ENCODE peak calls at places on chromosomes 11 and 22, in eight cellular contexts. U, C, Q, X, W, F, S and V are unnamed samples.

GRCh38 chr11:116640641-116641402 is 132.0 kb downstream of the BUD13 start:
- DNase-seq in U (no peak), C (no peak), F (no peak), X (no peak), S (no peak), W (no peak), Q (no peak), V (no peak)

GRCh38 chr11:96736591-96736990 is 346.8 kb downstream of the JRKL start:
- DNase-seq in Q (peak), S (no peak), W (no peak), U (no peak), X (no peak), F (peak), C (no peak), V (peak)

GRCh38 chr22:20229916-20230775 is 38.0 kb downstream of the RTN4R start:
- DNase-seq in X (no peak), Q (peak), C (no peak), F (no peak), S (no peak), U (no peak), W (no peak), V (peak)

GRCh38 chr22:25797891-25798290 is 55.9 kb downstream of the MYO18B start:
- DNase-seq in S (no peak), C (no peak), Q (no peak), W (no peak), U (no peak), X (no peak), F (no peak), V (no peak)

GRCh38 chr11:72828081-72828567 is 13.9 kb downstream of the ATG16L2 start:
- DNase-seq in F (no peak), Q (no peak), X (peak), S (peak), W (no peak), U (peak), C (peak), V (no peak)

GRCh38 chr11:69893631-69894030 is 74.4 kb upstream of the FGF3 start:
- DNase-seq in Q (no peak), C (no peak), W (no peak), F (no peak), S (peak), X (no peak), U (no peak), V (no peak)

GRCh38 chr11:100639140-100639539 is 47.9 kb upstream of the ARHGAP42 start:
- DNase-seq in W (no peak), U (peak), X (peak), C (peak), F (peak), S (no peak), Q (peak), V (no peak)

GRCh38 chr11:70928854-70929598 is 323.4 kb downstream of the SHANK2 start:
- DNase-seq in F (no peak), U (no peak), W (no peak), C (no peak), S (no peak), Q (no peak), X (no peak), V (no peak)

GRCh38 chr11:12794556-12795230 is 120.5 kb downstream of the TEAD1 start:
- DNase-seq in W (no peak), X (no peak), U (no peak), Q (peak), C (no peak), S (no peak), F (no peak), V (no peak)

DNA sequence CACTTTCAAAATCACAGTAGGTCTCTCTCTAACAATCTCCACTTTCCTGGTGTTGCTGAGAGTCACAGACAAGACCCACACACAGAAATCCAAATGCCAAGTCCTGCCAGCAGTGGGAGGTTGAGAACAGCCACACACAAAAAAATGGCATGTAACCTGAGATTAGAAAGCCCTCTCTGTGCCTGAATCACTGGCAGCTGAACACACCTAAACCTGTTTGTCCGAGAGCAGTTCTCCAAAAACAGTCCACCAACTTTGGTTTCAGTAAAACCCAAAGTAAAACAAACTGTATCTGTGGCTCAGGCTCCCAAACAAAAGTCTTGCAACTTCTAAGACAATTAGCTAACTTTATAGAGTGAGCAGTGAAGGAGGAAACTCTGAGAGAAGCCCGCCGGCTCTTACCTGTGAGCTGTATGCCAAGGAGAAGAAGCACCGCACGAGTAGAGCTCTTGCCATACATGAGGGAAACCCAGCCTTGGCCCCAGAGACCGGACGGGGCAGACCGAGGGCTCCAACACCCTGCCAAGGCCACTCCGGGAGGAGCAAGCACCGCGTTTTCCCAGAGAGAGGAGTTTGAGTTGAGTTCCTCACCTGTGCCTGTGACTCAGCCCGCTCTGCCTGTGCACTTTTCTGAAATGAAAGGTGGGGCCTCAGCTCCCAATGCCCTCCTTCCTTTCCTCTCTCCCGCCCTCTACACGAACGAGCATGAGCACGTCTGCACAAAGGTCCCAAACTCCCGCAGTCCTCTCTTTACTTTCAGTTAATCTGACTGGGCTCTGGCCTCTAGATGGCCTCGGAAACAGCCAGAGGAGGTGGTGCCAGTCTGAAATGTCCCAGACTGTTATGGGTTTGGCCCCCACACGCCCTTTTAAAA is at the start of gene MPZL2:
- DNase-seq in Q (no peak), X (peak), U (no peak), F (no peak), S (peak), W (peak), C (no peak), V (no peak)
- H3K4me3 ChIP-seq in Q (no peak), X (no peak), U (no peak), F (peak), S (peak), W (peak), C (peak), V (no peak)

GRCh38 chr11:76783294-76783900 is at the start of gene TSKU:
- DNase-seq in C (no peak), F (peak), Q (no peak), U (no peak), S (peak), W (no peak), X (no peak), V (no peak)

GRCh38 chr11:76783901-76784813 is 1.0 kb downstream of the TSKU start:
- DNase-seq in W (peak), F (peak), C (peak), Q (peak), S (no peak), U (peak), X (peak), V (peak)

GRCh38 chr11:76786053-76787014 is 3.2 kb downstream of the TSKU start:
- DNase-seq in S (no peak), C (no peak), Q (no peak), U (no peak), X (no peak), F (no peak), W (no peak), V (no peak)

GRCh38 chr11:76787271-76787670 is 4.1 kb downstream of the TSKU start:
- DNase-seq in Q (no peak), C (peak), S (no peak), F (no peak), X (no peak), W (no peak), U (no peak), V (no peak)

GRCh38 chr11:76785513-76785912 is 2.4 kb downstream of the TSKU start:
- DNase-seq in C (no peak), F (no peak), S (no peak), U (no peak), X (peak), Q (no peak), W (peak), V (peak)
- H3K4me3 ChIP-seq in C (no peak), F (no peak), S (peak), U (no peak), X (peak), Q (no peak), W (no peak), V (peak)

GRCh38 chr22:49848690-49849160 is 4.9 kb upstream of the ZBED4 start:
- DNase-seq in Q (no peak), F (no peak), C (no peak), S (no peak), X (no peak), W (no peak), U (no peak), V (no peak)

GRCh38 chr22:49850959-49851815 is 2.5 kb upstream of the ZBED4 start:
- DNase-seq in U (no peak), F (no peak), S (no peak), C (no peak), X (no peak), W (no peak), Q (no peak), V (no peak)

GRCh38 chr22:49847751-49848689 is 5.6 kb upstream of the ZBED4 start:
- DNase-seq in F (no peak), S (peak), W (peak), X (peak), U (no peak), Q (no peak), C (no peak), V (no peak)

GRCh38 chr22:49850021-49850911 is 3.4 kb upstream of the ZBED4 start:
- DNase-seq in F (no peak), W (no peak), C (no peak), X (no peak), S (no peak), U (no peak), Q (no peak), V (no peak)

DNA sequence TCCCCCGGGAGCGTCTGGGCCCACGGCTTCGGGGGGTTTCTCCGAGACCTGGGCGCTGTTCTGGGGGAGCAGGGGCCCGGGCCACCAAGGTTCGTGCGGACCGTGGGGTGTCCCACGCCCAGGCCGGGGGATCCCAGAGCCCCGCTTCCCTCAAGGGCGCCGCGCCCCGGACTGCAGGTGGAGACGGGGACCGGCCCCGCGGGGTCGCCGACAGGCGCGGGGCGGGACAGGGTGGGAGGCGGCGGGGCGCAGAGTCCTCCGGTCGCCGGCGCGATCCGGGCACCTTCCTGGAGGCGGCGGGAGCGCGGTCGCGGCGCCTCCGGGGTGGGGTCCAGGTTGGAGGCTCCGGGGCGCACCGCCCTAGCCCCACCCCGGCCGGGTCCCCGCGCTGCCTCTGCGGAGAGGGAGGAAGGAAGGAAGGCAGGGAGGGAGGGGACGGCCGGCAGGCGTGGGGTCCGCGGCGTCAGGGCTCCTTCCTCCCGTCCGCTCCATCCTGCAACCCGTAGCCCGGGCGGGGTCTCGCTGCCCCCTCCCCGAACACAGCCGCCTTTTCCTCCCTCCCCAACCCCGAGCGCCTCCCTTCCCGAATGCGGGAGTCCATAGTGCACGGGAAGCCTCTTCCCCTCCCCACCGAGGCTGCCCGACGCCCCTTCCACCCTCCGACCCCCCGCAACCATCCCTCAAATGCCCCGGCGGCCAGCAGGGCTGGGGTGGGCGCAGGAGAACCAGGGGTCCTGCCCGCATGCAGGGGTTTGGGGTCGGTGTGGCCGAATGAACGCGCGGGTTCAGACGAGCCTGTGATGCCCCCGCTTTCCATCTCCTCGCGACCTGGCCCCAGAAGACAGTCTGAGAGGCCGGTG is 4.3 kb upstream of the ZBED4 start:
- DNase-seq in Q (no peak), W (no peak), S (no peak), C (no peak), F (no peak), U (no peak), X (no peak), V (no peak)
- H3K4me3 ChIP-seq in Q (no peak), W (peak), S (peak), C (peak), F (no peak), U (peak), X (no peak), V (no peak)

DNA sequence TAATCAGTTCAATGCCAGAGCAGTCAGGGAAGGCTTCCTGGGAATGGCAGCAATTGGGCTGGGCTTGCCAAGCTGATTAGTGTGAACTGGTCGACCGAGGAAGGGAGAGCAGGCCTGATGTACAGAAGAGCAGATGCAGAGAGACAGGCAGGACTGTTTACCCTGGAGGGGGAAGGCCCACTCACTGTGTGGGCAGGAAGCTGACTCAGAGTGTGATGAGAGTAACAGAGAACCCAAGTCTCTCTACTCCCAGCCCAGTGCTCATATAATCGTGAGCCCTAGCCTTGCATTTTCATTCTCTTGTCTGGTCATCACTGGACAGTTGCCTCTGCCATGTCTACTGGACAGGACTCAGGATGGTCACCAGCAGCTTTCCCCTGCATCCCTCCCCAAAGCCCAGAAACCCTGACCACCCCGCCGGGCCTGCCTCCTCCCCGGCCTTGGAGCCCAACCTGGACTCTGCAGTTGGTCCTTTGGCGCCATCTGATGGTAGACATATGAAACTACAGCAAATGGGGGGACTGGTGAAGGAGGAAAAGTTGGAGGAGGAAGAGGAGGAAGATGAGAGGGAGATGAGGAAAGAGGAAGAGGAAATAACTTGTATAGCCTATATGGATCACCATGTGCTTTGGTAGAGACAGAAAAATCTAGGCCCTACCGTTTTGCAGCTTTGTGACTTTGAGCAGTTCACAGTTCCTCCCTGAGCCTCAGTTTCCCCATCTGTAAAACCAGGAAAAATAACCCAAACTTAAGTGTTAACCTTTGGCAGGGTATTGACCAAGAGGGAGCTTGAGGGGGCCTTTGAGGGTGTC is 43.4 kb upstream of the PRDM11 start:
- DNase-seq in W (peak), S (no peak), Q (peak), C (peak), U (peak), F (peak), X (peak), V (peak)
- H3K4me3 ChIP-seq in W (no peak), S (no peak), Q (no peak), C (no peak), U (peak), F (no peak), X (no peak), V (no peak)

DNA sequence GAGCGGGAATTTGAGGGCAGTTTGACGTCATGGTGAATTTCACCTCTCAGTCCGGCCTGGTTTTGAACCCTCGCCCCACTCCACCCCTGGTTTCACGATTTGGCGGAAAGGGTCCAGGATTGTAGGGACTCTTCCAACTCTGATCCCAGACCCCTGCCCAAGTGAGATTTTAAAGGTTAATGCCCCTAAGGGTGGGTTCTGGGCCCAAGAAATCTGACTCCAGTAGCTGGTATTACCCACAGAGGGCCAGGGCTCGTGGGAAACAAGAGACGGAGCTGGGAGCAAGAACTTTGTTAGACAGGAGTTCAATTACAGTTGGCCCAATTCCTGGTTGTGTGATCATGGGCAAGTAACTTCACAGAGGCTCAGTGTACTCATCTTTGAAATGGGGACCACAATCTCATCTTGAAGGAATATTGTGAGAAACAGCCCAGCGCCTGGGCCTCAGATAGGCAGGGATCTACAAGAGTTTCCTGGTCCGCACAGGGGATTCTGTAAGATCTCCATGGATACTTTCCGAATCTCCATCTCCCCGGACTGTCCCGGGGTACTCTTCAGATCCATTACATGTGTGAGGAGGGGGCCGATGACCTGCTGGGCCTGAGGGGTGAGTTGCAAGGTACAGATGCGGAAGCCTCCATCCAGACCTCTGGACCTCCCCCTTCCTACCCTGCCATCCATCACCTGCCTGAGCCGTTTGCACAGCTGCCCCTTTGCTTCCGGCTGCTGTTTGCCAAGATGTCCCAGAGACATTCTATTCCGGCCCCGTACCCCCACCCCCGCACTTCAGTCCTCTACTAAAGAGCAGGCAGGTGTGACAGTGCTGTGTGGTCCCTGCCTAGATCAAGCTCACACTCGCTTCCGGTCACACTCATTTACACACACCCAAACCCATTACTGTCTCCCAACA is 685 bp upstream of the CALCA start:
- DNase-seq in Q (no peak), S (no peak), X (peak), U (no peak), C (no peak), F (no peak), W (peak), V (no peak)
- H3K4me3 ChIP-seq in Q (no peak), S (no peak), X (no peak), U (no peak), C (no peak), F (no peak), W (peak), V (no peak)

GRCh38 chr11:87368876-87369480 is 331.2 kb downstream of the TMEM135 start:
- DNase-seq in W (no peak), Q (peak), C (no peak), F (no peak), X (no peak), S (no peak), U (no peak), V (peak)

GRCh38 chr11:87366766-87367405 is 329.2 kb downstream of the TMEM135 start:
- DNase-seq in X (no peak), F (no peak), W (no peak), U (no peak), Q (peak), S (no peak), C (no peak), V (peak)

GRCh38 chr11:87372068-87372467 is 334.3 kb downstream of the TMEM135 start:
- DNase-seq in U (no peak), W (no peak), X (no peak), S (no peak), F (no peak), Q (no peak), C (no peak), V (no peak)

GRCh38 chr11:87368151-87368550 is 330.4 kb downstream of the TMEM135 start:
- DNase-seq in U (no peak), C (no peak), W (no peak), X (no peak), F (no peak), S (no peak), Q (no peak), V (no peak)

GRCh38 chr11:87369888-87370287 is 332.2 kb downstream of the TMEM135 start:
- DNase-seq in X (no peak), W (no peak), C (no peak), S (no peak), U (no peak), F (no peak), Q (no peak), V (no peak)
- H3K4me3 ChIP-seq in X (no peak), W (no peak), C (no peak), S (no peak), U (no peak), F (no peak), Q (no peak), V (no peak)

GRCh38 chr11:62556102-62556871 is 9.7 kb upstream of the AHNAK start:
- DNase-seq in W (peak), Q (peak), U (peak), X (peak), S (peak), F (peak), C (peak), V (peak)
- H3K4me3 ChIP-seq in W (no peak), Q (no peak), U (peak), X (peak), S (peak), F (peak), C (no peak), V (peak)

DNA sequence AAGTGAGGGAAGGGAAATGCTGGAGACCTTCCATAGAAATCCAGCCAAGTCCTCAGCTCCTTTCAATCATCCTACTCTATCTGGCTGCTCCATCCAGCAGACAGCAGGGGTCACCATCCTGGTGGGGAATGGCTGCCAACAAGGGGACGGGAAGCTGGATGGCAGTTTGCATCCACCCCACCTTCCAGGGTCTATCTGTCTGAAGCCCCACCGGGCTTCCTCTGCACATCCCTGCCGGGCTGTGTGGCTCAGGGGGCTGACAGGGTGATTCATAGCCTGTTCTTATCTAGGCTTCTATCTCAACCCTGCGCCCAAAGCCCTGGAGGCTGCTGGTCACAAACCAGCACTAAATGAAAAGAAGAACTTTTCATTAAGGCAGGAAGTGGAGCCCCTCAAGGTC is 1.1 kb downstream of the SYTL2 start:
- DNase-seq in C (no peak), X (peak), F (no peak), U (no peak), W (peak), Q (no peak), S (no peak), V (no peak)
- H3K4me3 ChIP-seq in C (peak), X (peak), F (no peak), U (peak), W (peak), Q (peak), S (peak), V (no peak)